ENCODE peak calls at places on chromosomes 16 and 17, in six cellular contexts. W is GM20000, Y is right atrium auricular region, V is cardiac fibroblast, U is A549, L is omental fat pad. Q is an unnamed sample.

GRCh38 chr17:16945513-16946201 is 26.3 kb downstream of the TNFRSF13B start:
- DNase-seq in W (no peak), Y (peak), V (no peak), U (no peak), L (no peak), Q (peak)

GRCh38 chr17:57541472-57542394 is 203.4 kb downstream of the CCDC182 start:
- DNase-seq in W (no peak), Y (peak), V (peak), U (peak), L (no peak), Q (peak)

GRCh38 chr16:51146256-51146924 is 4.7 kb downstream of the SALL1 start:
- DNase-seq in W (no peak), Y (no peak), V (peak), U (no peak), L (no peak), Q (no peak)

GRCh38 chr17:74990581-74991105 is 3.2 kb downstream of the CDR2L start:
- DNase-seq in W (no peak), Y (no peak), V (no peak), U (no peak), L (no peak), Q (no peak)

GRCh38 chr16:66859397-66860068 is 15.3 kb downstream of the CA7 start:
- DNase-seq in W (no peak), Y (no peak), V (no peak), U (no peak), L (no peak), Q (no peak)

GRCh38 chr16:72468582-72468981 is 296.6 kb upstream of the PMFBP1 start:
- DNase-seq in W (no peak), Y (no peak), V (peak), U (no peak), L (no peak), Q (no peak)

GRCh38 chr16:89906141-89907025 is 12.3 kb upstream of the MC1R start:
- DNase-seq in W (no peak), Y (no peak), V (no peak), U (no peak), L (no peak), Q (no peak)

GRCh38 chr16:75754126-75754525 is 27.8 kb upstream of the CPHXL start:
- DNase-seq in W (no peak), Y (no peak), V (peak), U (no peak), L (no peak), Q (peak)

GRCh38 chr16:30185683-30186421 is 2.5 kb downstream of the CORO1A start:
- DNase-seq in W (peak), Y (no peak), V (no peak), U (no peak), L (no peak), Q (no peak)

GRCh38 chr17:47895254-47895855 is 681 bp upstream of the SP2 start:
- DNase-seq in W (no peak), Y (peak), V (peak), U (peak), L (no peak), Q (no peak)

GRCh38 chr17:75087558-75088453 is at the start of gene SLC16A5:
- DNase-seq in W (peak), Y (peak), V (peak), U (peak), L (no peak), Q (peak)

GRCh38 chr17:56269998-56270397 is 116.7 kb downstream of the ANKFN1 start:
- DNase-seq in W (no peak), Y (no peak), V (no peak), U (no peak), L (no peak), Q (no peak)

GRCh38 chr17:17445296-17445924 is 31.4 kb upstream of the MED9 start:
- DNase-seq in W (no peak), Y (no peak), V (no peak), U (peak), L (no peak), Q (no peak)

GRCh38 chr17:82592751-82593589 is 55.3 kb downstream of the WDR45B start:
- DNase-seq in W (no peak), Y (peak), V (peak), U (peak), L (no peak), Q (peak)

GRCh38 chr17:63543822-63544420 is 6.4 kb upstream of the DCAF7 start:
- DNase-seq in W (no peak), Y (no peak), V (no peak), U (no peak), L (no peak), Q (no peak)

GRCh38 chr17:78817123-78817522 is 23.5 kb downstream of the USP36 start:
- DNase-seq in W (no peak), Y (no peak), V (no peak), U (no peak), L (no peak), Q (no peak)

GRCh38 chr16:30656974-30657865 is 1.0 kb upstream of the FBRS start:
- DNase-seq in W (no peak), Y (peak), V (no peak), U (no peak), L (no peak), Q (no peak)

GRCh38 chr16:86505185-86505898 is 5.0 kb upstream of the FOXF1 start:
- DNase-seq in W (no peak), Y (no peak), V (no peak), U (no peak), L (no peak), Q (no peak)

GRCh38 chr16:15952265-15952711 is 2.9 kb downstream of the ABCC1 start:
- DNase-seq in W (no peak), Y (no peak), V (no peak), U (no peak), L (no peak), Q (no peak)

GRCh38 chr16:23505942-23506605 is 4.2 kb downstream of the GGA2 start:
- DNase-seq in W (no peak), Y (no peak), V (no peak), U (no peak), L (no peak), Q (no peak)

GRCh38 chr17:17859909-17860760 is 23.3 kb upstream of the SREBF1 start:
- DNase-seq in W (peak), Y (no peak), V (peak), U (peak), L (no peak), Q (peak)

GRCh38 chr17:67993153-67993997 is 2.9 kb downstream of the C17orf58 start:
- DNase-seq in W (peak), Y (peak), V (peak), U (peak), L (peak), Q (peak)

GRCh38 chr17:40561294-40561870 is 3.9 kb downstream of the CCR7 start:
- DNase-seq in W (no peak), Y (no peak), V (no peak), U (no peak), L (no peak), Q (no peak)

GRCh38 chr17:50426814-50427787 is 1.1 kb downstream of the ACSF2 start:
- DNase-seq in W (peak), Y (peak), V (peak), U (peak), L (no peak), Q (peak)

GRCh38 chr16:57426356-57426755 is 20.8 kb downstream of the CIAPIN1 start:
- DNase-seq in W (no peak), Y (no peak), V (no peak), U (no peak), L (no peak), Q (no peak)

GRCh38 chr17:60640503-60640902 is 37.1 kb upstream of the BCAS3 start:
- DNase-seq in W (no peak), Y (no peak), V (peak), U (peak), L (no peak), Q (peak)

GRCh38 chr16:18800674-18801196 is 614 bp downstream of the ARL6IP1 start:
- DNase-seq in W (peak), Y (no peak), V (peak), U (no peak), L (peak), Q (peak)

DNA sequence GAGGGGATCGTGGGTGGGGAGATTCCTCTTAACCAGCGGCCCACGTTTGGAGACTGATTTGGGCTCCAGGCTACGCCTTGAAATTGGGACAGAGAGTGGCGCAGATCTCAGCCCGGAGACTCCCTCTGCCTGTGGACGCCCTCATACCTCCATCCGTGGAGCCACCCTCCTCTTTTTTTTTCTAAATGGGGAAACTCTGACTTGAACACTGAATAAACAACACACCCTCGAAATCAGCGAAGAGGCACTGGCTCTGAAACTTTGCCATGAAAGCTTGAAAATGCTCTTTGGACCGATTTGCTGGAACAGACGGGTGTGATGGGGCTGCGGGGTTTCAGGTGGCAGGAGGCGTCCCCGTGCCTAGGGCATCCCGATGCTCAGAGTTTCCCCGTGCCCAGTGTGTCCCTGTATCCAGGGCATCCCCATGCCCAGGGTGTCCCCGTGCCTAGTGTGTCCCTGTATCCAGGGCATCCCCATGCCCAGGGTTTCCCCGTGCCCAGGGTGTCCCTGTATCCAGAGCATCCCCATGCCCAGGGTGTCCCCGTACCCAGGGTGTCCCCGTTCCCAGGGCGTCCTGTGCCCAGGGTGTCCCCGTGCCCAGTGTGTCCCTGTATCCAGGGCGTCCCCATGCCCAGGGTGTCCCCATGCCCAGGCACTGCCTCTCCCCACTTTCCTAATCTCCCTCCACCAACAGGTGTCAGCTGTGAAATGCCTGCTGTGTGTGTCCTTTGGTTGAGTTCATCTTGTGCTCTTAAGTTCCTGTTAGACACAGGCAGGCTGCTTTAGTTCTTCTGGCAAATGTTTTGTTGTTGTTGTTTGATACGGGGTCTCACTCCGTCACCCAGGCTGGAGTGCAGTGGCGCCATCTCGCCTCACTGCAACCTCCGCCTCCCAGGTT is 187.0 kb downstream of the SEC14L1 start:
- DNase-seq in W (no peak), Y (no peak), V (no peak), U (no peak), L (no peak), Q (no peak)
- TF ChIP-seq CTCF in W (no peak), Y (no peak), V (no peak), U (no peak), L (no peak), Q (no peak)

GRCh38 chr16:82439678-82440293 is 187.0 kb upstream of the CDH13 start:
- DNase-seq in W (peak), Y (no peak), V (peak), U (no peak), L (no peak), Q (peak)
- TF ChIP-seq CTCF in W (peak), Y (no peak), V (peak), U (no peak), L (no peak), Q (peak)

GRCh38 chr17:79905832-79906231 is 66.6 kb upstream of the CBX4 start:
- DNase-seq in W (no peak), Y (no peak), V (no peak), U (peak), L (no peak), Q (peak)

GRCh38 chr17:79907855-79908254 is 68.6 kb upstream of the CBX4 start:
- DNase-seq in W (no peak), Y (no peak), V (no peak), U (peak), L (no peak), Q (no peak)

GRCh38 chr17:79909121-79909520 is 69.9 kb upstream of the CBX4 start:
- DNase-seq in W (no peak), Y (no peak), V (no peak), U (no peak), L (no peak), Q (no peak)

GRCh38 chr17:79904865-79905264 is 65.6 kb upstream of the CBX4 start:
- DNase-seq in W (no peak), Y (no peak), V (no peak), U (no peak), L (no peak), Q (no peak)

DNA sequence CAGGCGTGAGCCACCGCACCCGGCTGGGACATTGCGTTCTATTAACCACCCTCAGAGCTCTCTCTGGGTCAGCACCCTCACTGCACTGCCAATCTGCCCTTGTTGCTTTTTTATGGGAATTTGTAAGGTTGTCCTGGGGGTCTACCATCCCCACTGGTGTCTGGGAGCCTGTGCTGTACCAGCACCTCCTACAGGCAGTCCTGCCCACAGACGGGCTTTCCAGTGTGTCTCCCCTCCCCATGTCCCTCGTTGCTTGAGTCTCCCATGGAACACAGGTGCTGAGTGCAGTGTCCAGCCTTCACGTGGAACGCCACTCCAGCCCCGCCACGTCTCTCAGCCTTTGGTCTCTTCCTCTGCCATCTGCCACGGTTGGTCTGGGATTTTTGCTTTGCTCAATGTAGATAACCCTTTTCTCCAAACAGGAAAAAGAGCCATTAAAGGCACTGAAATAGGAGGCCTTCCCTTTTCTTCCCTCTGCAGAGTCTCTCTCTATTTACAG is 68.0 kb upstream of the CBX4 start:
- DNase-seq in W (no peak), Y (no peak), V (no peak), U (no peak), L (no peak), Q (no peak)
- TF ChIP-seq CTCF in W (no peak), Y (no peak), V (no peak), U (no peak), L (no peak), Q (no peak)

GRCh38 chr16:59342669-59343068 is 608.6 kb upstream of the GOT2 start:
- DNase-seq in W (no peak), Y (no peak), V (no peak), U (no peak), L (no peak), Q (no peak)
- TF ChIP-seq CTCF in W (no peak), Y (no peak), V (no peak), U (no peak), L (no peak), Q (no peak)

Q was measured in MCF 10A.